ENCODE peak calls at places on chromosomes 3 and 15, in four cellular contexts. One of them, this sample, is unnamed.

GRCh38 chr15:67193223-67194009 is 61.0 kb downstream of the AAGAB start:
- DNase-seq in adrenal gland: no peak
- DNase-seq in lower lobe of right lung: no peak
- DNase-seq in fibroblast of mammary gland: peak; percentile 62
- DNase-seq in this sample: no peak

GRCh38 chr15:60004019-60004845 is at the start of gene FOXB1:
- DNase-seq in adrenal gland: no peak
- DNase-seq in lower lobe of right lung: no peak
- DNase-seq in fibroblast of mammary gland: no peak
- DNase-seq in this sample: no peak

GRCh38 chr3:27533718-27534578 is 49.8 kb upstream of the SLC4A7 start:
- DNase-seq in adrenal gland: peak; percentile 72
- DNase-seq in lower lobe of right lung: no peak
- DNase-seq in fibroblast of mammary gland: peak; percentile 100
- DNase-seq in this sample: peak; percentile 94

GRCh38 chr15:101277038-101277822 is at the start of gene SELENOS:
- DNase-seq in adrenal gland: peak; percentile 87
- DNase-seq in lower lobe of right lung: peak; percentile 94
- DNase-seq in fibroblast of mammary gland: peak; percentile 81
- DNase-seq in this sample: peak; percentile 94

GRCh38 chr3:16305121-16305541 is 40.1 kb downstream of the OXNAD1 start:
- DNase-seq in adrenal gland: no peak
- DNase-seq in lower lobe of right lung: no peak
- DNase-seq in fibroblast of mammary gland: no peak
- DNase-seq in this sample: no peak

GRCh38 chr15:82197734-82198594 is 64.6 kb downstream of the EFL1 start:
- DNase-seq in adrenal gland: peak; percentile 66
- DNase-seq in lower lobe of right lung: no peak
- DNase-seq in fibroblast of mammary gland: peak; percentile 75
- DNase-seq in this sample: peak; percentile 75

GRCh38 chr3:194851254-194851653 is 165.6 kb downstream of the FAM43A start:
- DNase-seq in adrenal gland: no peak
- DNase-seq in lower lobe of right lung: no peak
- DNase-seq in fibroblast of mammary gland: no peak
- DNase-seq in this sample: no peak

GRCh38 chr15:38038659-38039442 is 104.4 kb downstream of the TMCO5A start:
- DNase-seq in adrenal gland: no peak
- DNase-seq in lower lobe of right lung: no peak
- DNase-seq in fibroblast of mammary gland: peak; percentile 93
- DNase-seq in this sample: peak; percentile 60

GRCh38 chr3:140720242-140720641 is 42.4 kb downstream of the TRIM42 start:
- DNase-seq in adrenal gland: peak; percentile 43
- DNase-seq in lower lobe of right lung: no peak
- DNase-seq in fibroblast of mammary gland: peak; percentile 89
- DNase-seq in this sample: peak; percentile 5

GRCh38 chr3:32495609-32496008 is 7.0 kb downstream of the CMTM6 start:
- DNase-seq in adrenal gland: no peak
- DNase-seq in lower lobe of right lung: no peak
- DNase-seq in fibroblast of mammary gland: no peak
- DNase-seq in this sample: no peak

GRCh38 chr15:92391640-92392039 is 2.0 kb upstream of the ST8SIA2 start:
- DNase-seq in adrenal gland: no peak
- DNase-seq in lower lobe of right lung: no peak
- DNase-seq in fibroblast of mammary gland: peak; percentile 32
- DNase-seq in this sample: peak; percentile 2

GRCh38 chr3:153284282-153284938 is 122.4 kb downstream of the RAP2B start:
- DNase-seq in adrenal gland: peak; percentile 65
- DNase-seq in lower lobe of right lung: peak; percentile 71
- DNase-seq in fibroblast of mammary gland: peak; percentile 92
- DNase-seq in this sample: peak; percentile 91

GRCh38 chr3:39920271-39920670 is 110.9 kb downstream of the MYRIP start:
- DNase-seq in adrenal gland: no peak
- DNase-seq in lower lobe of right lung: no peak
- DNase-seq in fibroblast of mammary gland: peak; percentile 41
- DNase-seq in this sample: no peak

GRCh38 chr15:88246666-88247446 is 9.7 kb downstream of the NTRK3 start:
- DNase-seq in adrenal gland: peak; percentile 64
- DNase-seq in lower lobe of right lung: peak; percentile 83
- DNase-seq in fibroblast of mammary gland: peak; percentile 54
- DNase-seq in this sample: peak; percentile 54

GRCh38 chr15:85620321-85621044 is 174.2 kb downstream of the KLHL25 start:
- DNase-seq in adrenal gland: peak; percentile 59
- DNase-seq in lower lobe of right lung: no peak
- DNase-seq in fibroblast of mammary gland: peak; percentile 93
- DNase-seq in this sample: peak; percentile 81

GRCh38 chr3:25748189-25748588 is 35.1 kb downstream of the NGLY1 start:
- DNase-seq in adrenal gland: no peak
- DNase-seq in lower lobe of right lung: no peak
- DNase-seq in fibroblast of mammary gland: no peak
- DNase-seq in this sample: no peak

GRCh38 chr15:77012868-77013267 is 17.9 kb downstream of the PSTPIP1 start:
- DNase-seq in adrenal gland: no peak
- DNase-seq in lower lobe of right lung: no peak
- DNase-seq in fibroblast of mammary gland: no peak
- DNase-seq in this sample: no peak

GRCh38 chr15:76431936-76432335 is 95.4 kb downstream of the ISL2 start:
- DNase-seq in adrenal gland: no peak
- DNase-seq in lower lobe of right lung: no peak
- DNase-seq in fibroblast of mammary gland: no peak
- DNase-seq in this sample: no peak

GRCh38 chr15:23003736-23004135 is 23.6 kb upstream of the CYFIP1 start:
- DNase-seq in adrenal gland: no peak
- DNase-seq in lower lobe of right lung: no peak
- DNase-seq in fibroblast of mammary gland: no peak
- DNase-seq in this sample: no peak

GRCh38 chr3:63232764-63233396 is 45.2 kb upstream of the SYNPR start:
- DNase-seq in adrenal gland: no peak
- DNase-seq in lower lobe of right lung: no peak
- DNase-seq in fibroblast of mammary gland: peak; percentile 17
- DNase-seq in this sample: peak; percentile 7

GRCh38 chr3:75224419-75224818 is 439.7 kb upstream of the FRG2C start:
- DNase-seq in adrenal gland: no peak
- DNase-seq in lower lobe of right lung: no peak
- DNase-seq in fibroblast of mammary gland: peak; percentile 0
- DNase-seq in this sample: no peak

GRCh38 chr3:158748237-158748828 is 16.1 kb upstream of the RARRES1 start:
- DNase-seq in adrenal gland: no peak
- DNase-seq in lower lobe of right lung: peak; percentile 74
- DNase-seq in fibroblast of mammary gland: peak; percentile 40
- DNase-seq in this sample: peak; percentile 39

GRCh38 chr3:160784853-160785252 is 28.8 kb downstream of the PPM1L start:
- DNase-seq in adrenal gland: no peak
- DNase-seq in lower lobe of right lung: no peak
- DNase-seq in fibroblast of mammary gland: no peak
- DNase-seq in this sample: no peak

GRCh38 chr15:94411279-94411678 is 179.9 kb downstream of the MCTP2 start:
- DNase-seq in adrenal gland: no peak
- DNase-seq in lower lobe of right lung: no peak
- DNase-seq in fibroblast of mammary gland: no peak
- DNase-seq in this sample: no peak

GRCh38 chr3:64533565-64534317 is 154.1 kb downstream of the ADAMTS9 start:
- DNase-seq in adrenal gland: peak; percentile 85
- DNase-seq in lower lobe of right lung: peak; percentile 83
- DNase-seq in fibroblast of mammary gland: peak; percentile 88
- DNase-seq in this sample: peak; percentile 93

GRCh38 chr15:32659340-32659831 is 17.9 kb downstream of the SCG5 start:
- DNase-seq in adrenal gland: no peak
- DNase-seq in lower lobe of right lung: no peak
- DNase-seq in fibroblast of mammary gland: peak; percentile 78
- DNase-seq in this sample: no peak

GRCh38 chr3:63519426-63519825 is 133.0 kb upstream of the SNTN start:
- DNase-seq in adrenal gland: no peak
- DNase-seq in lower lobe of right lung: no peak
- DNase-seq in fibroblast of mammary gland: peak; percentile 64
- DNase-seq in this sample: no peak

GRCh38 chr3:172939651-172940293 is 189.2 kb downstream of the ECT2 start:
- DNase-seq in adrenal gland: no peak
- DNase-seq in lower lobe of right lung: no peak
- DNase-seq in fibroblast of mammary gland: no peak
- DNase-seq in this sample: no peak

GRCh38 chr15:84871428-84871985 is 13.0 kb upstream of the SLC28A1 start:
- DNase-seq in adrenal gland: no peak
- DNase-seq in lower lobe of right lung: no peak
- DNase-seq in fibroblast of mammary gland: no peak
- DNase-seq in this sample: no peak

GRCh38 chr15:38696120-38696727 is 131.6 kb upstream of the RASGRP1 start:
- DNase-seq in adrenal gland: no peak
- DNase-seq in lower lobe of right lung: no peak
- DNase-seq in fibroblast of mammary gland: peak; percentile 47
- DNase-seq in this sample: peak; percentile 22

GRCh38 chr3:107106316-107106715 is 270.9 kb upstream of the CCDC54 start:
- DNase-seq in adrenal gland: no peak
- DNase-seq in lower lobe of right lung: no peak
- DNase-seq in fibroblast of mammary gland: peak; percentile 78
- DNase-seq in this sample: peak; percentile 10

GRCh38 chr3:40714771-40715170 is 190.0 kb downstream of the ZNF621 start:
- DNase-seq in adrenal gland: no peak
- DNase-seq in lower lobe of right lung: no peak
- DNase-seq in fibroblast of mammary gland: peak; percentile 8
- DNase-seq in this sample: peak; percentile 2

DNA sequence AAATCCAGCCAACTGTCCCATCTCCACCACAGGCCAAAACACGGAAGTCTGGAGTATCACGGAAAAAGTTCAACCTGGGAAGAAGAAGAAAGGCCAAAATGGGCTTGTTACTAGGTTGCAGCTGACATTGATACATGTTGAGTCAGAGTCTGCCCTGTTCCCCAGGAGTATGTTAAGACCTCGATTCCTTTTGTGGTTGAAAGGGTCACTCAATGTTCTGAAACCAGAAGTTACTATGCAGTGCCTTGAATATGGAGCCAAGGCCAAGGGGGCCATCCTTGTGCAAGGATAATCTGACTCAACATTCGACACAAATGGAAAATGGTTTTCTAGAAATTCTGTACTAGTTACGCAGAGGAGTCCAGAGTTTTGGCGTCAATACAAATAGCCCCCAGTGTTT is 104.2 kb downstream of the DGKG start:
- DNase-seq in adrenal gland: no peak
- DNase-seq in lower lobe of right lung: no peak
- DNase-seq in fibroblast of mammary gland: peak; percentile 86
- DNase-seq in this sample: no peak
- TF ChIP-seq CTCF in adrenal gland: no peak
- TF ChIP-seq CTCF in lower lobe of right lung: no peak
- TF ChIP-seq CTCF in fibroblast of mammary gland: no peak
- TF ChIP-seq CTCF in this sample: no peak

DNA sequence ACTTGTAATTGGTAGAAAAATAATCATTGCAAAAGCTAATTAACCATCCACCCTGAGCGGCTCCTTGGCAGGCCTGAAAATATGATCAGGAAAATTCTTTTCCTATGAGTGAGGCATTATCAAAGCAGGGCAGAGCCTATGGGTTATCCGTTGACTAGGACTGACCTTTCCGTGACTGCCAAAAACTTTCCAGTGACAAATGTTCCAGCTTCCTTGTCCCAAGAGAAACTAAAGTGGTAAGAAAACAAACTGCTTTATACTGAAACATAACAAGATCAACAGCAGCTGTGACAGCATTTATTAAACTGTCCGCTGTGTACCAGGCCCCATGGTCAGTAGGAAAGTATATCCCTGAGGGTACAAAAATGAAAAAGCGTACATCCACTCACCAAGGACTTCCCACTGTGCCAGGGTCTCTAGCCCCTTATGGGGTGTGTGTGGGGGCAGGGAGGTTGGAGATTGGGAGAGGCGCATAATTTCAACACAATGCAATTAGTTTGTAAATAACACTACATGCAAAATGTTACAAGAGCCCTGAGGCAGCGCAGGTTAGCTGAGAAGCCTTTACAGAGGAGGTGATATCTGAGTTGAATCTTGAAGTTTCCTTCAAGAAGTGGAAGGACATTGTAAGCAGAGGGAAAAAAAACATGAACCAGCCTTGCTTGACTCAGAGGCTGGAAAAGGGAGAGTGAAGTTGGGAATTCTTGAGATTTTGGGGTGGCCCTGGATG is 8.6 kb downstream of the LIPC start:
- DNase-seq in adrenal gland: peak; percentile 85
- DNase-seq in lower lobe of right lung: no peak
- DNase-seq in fibroblast of mammary gland: peak; percentile 80
- DNase-seq in this sample: peak; percentile 39
- H3K4me3 ChIP-seq in adrenal gland: no peak overlapping the region
- H3K4me3 ChIP-seq in lower lobe of right lung: no peak overlapping the region
- H3K4me3 ChIP-seq in fibroblast of mammary gland: no peak overlapping the region
- H3K4me3 ChIP-seq in this sample: no peak overlapping the region

GRCh38 chr3:58421004-58421403 is 12.6 kb downstream of the PDHB start:
- DNase-seq in adrenal gland: no peak
- DNase-seq in lower lobe of right lung: no peak
- DNase-seq in fibroblast of mammary gland: no peak
- DNase-seq in this sample: no peak

GRCh38 chr3:58419782-58420512 is 13.7 kb downstream of the PDHB start:
- DNase-seq in adrenal gland: peak; percentile 31
- DNase-seq in lower lobe of right lung: no peak
- DNase-seq in fibroblast of mammary gland: peak; percentile 63
- DNase-seq in this sample: peak; percentile 28

GRCh38 chr3:58425782-58426181 is 7.8 kb downstream of the PDHB start:
- DNase-seq in adrenal gland: no peak
- DNase-seq in lower lobe of right lung: no peak
- DNase-seq in fibroblast of mammary gland: no peak
- DNase-seq in this sample: no peak

GRCh38 chr3:58424613-58425012 is 9.0 kb downstream of the PDHB start:
- DNase-seq in adrenal gland: no peak
- DNase-seq in lower lobe of right lung: no peak
- DNase-seq in fibroblast of mammary gland: no peak
- DNase-seq in this sample: no peak

GRCh38 chr3:58422756-58423324 is 10.8 kb downstream of the PDHB start:
- DNase-seq in adrenal gland: no peak
- DNase-seq in lower lobe of right lung: no peak
- DNase-seq in fibroblast of mammary gland: peak; percentile 38
- DNase-seq in this sample: no peak
- TF ChIP-seq CTCF in adrenal gland: no peak
- TF ChIP-seq CTCF in lower lobe of right lung: peak; percentile 22
- TF ChIP-seq CTCF in fibroblast of mammary gland: peak; percentile 40
- TF ChIP-seq CTCF in this sample: no peak

GRCh38 chr3:167602041-167602440 is 51.7 kb downstream of the WDR49 start:
- DNase-seq in adrenal gland: no peak
- DNase-seq in lower lobe of right lung: no peak
- DNase-seq in fibroblast of mammary gland: no peak
- DNase-seq in this sample: no peak
- H3K4me3 ChIP-seq in adrenal gland: no peak overlapping the region
- H3K4me3 ChIP-seq in lower lobe of right lung: no peak overlapping the region
- H3K4me3 ChIP-seq in fibroblast of mammary gland: no peak overlapping the region
- H3K4me3 ChIP-seq in this sample: no peak overlapping the region

This sample was measured in fibroblast of villous mesenchyme.